ENCODE peak calls at places on chromosomes 5 and 9, in ten cellular contexts. Q, E, F, X, Y, G, A, M, O and H are unnamed samples.

GRCh38 chr9:135504262-135505229 is 4.1 kb downstream of the MRPS2 start:
- DNase-seq in A (no peak), X (peak), M (peak), F (peak), O (peak), G (peak), Q (peak), Y (peak), E (peak), H (peak)

GRCh38 chr9:35604578-35605335 is at the start of gene TESK1:
- DNase-seq in M (peak), A (peak), Y (peak), Q (peak), X (peak), F (peak), O (peak), G (peak), E (peak), H (peak)

GRCh38 chr5:96117863-96118651 is 156.4 kb upstream of the ELL2 start:
- DNase-seq in M (no peak), Y (no peak), X (no peak), F (no peak), Q (no peak), E (no peak), O (no peak), G (no peak), A (no peak), H (no peak)

GRCh38 chr5:148740966-148741742 is 85.3 kb upstream of the ADRB2 start:
- DNase-seq in X (no peak), Q (no peak), Y (peak), F (no peak), G (peak), M (no peak), O (no peak), A (no peak), E (no peak), H (no peak)

GRCh38 chr9:112581469-112582176 is 95.0 kb downstream of the KIAA1958 start:
- DNase-seq in Q (no peak), F (no peak), E (no peak), M (no peak), Y (no peak), G (no peak), O (no peak), X (no peak), A (no peak), H (no peak)

GRCh38 chr9:136941231-136942111 is 3.1 kb downstream of the FBXW5 start:
- DNase-seq in M (no peak), G (no peak), E (peak), O (no peak), Q (no peak), X (no peak), F (peak), Y (no peak), A (no peak), H (no peak)

GRCh38 chr9:16004613-16005012 is 451.8 kb downstream of the CCDC171 start:
- DNase-seq in G (no peak), X (no peak), O (no peak), F (no peak), Y (no peak), Q (no peak), E (no peak), M (no peak), A (no peak), H (no peak)

GRCh38 chr5:177116631-177117373 is 16.8 kb upstream of the NSD1 start:
- DNase-seq in G (no peak), A (peak), E (peak), O (peak), F (peak), Y (no peak), Q (peak), M (peak), X (peak), H (peak)

GRCh38 chr5:113025596-113025995 is 49.0 kb downstream of the DCP2 start:
- DNase-seq in X (no peak), M (no peak), E (no peak), F (no peak), G (no peak), Y (no peak), O (no peak), Q (no peak), A (no peak), H (no peak)

GRCh38 chr5:153565822-153566221 is 75.4 kb downstream of the GRIA1 start:
- DNase-seq in M (no peak), Q (no peak), X (no peak), O (no peak), F (no peak), E (no peak), A (no peak), Y (no peak), G (no peak), H (no peak)

GRCh38 chr5:76326559-76327351 is 76.3 kb upstream of the IQGAP2 start:
- DNase-seq in F (peak), X (no peak), A (no peak), Q (no peak), O (no peak), G (no peak), Y (no peak), E (no peak), M (no peak), H (no peak)

GRCh38 chr5:125634242-125634835 is 788.9 kb upstream of the GRAMD2B start:
- DNase-seq in F (no peak), X (no peak), E (no peak), Y (no peak), M (no peak), Q (no peak), A (no peak), G (no peak), O (no peak), H (no peak)

GRCh38 chr5:57780306-57780958 is 297.8 kb upstream of the ACTBL2 start:
- DNase-seq in A (no peak), F (peak), Y (peak), G (no peak), Q (no peak), M (no peak), O (no peak), E (peak), X (no peak), H (no peak)

GRCh38 chr9:75601280-75601679 is 289.2 kb upstream of the PCSK5 start:
- DNase-seq in F (no peak), A (no peak), G (peak), X (no peak), E (no peak), O (no peak), Y (no peak), Q (no peak), M (no peak), H (no peak)